ENCODE peak calls at places on chromosomes 16 and 17, in eight cellular contexts. One of them, this sample, is unnamed.

GRCh38 chr17:75271955-75272847 is 1.2 kb upstream of the MIF4GD start:
- DNase-seq in effector memory CD8-positive, alpha-beta T cell: no peak
- DNase-seq in smooth muscle cell of the brain vasculature: no peak
- DNase-seq in fibroblast of the conjunctiva: no peak
- DNase-seq in stimulated activated naive CD8-positive, alpha-beta T cell treated with anti-CD3 and anti-CD28 coated beads, Interleukin-15, Interleukin-2, amounts not matched to agents 100 U/mL and 50 U/mL, for 24 hours: peak
- DNase-seq in activated CD8-positive, alpha-beta memory T cell treated with anti-CD3 and anti-CD28 coated beads for 1 hour: no peak
- DNase-seq in neural progenitor cell: no peak
- DNase-seq in amygdala: no peak
- DNase-seq in this sample: no peak

GRCh38 chr17:46950997-46951621 is 27.9 kb downstream of the RPRML start:
- DNase-seq in effector memory CD8-positive, alpha-beta T cell: no peak
- DNase-seq in smooth muscle cell of the brain vasculature: no peak
- DNase-seq in fibroblast of the conjunctiva: no peak
- DNase-seq in stimulated activated naive CD8-positive, alpha-beta T cell treated with anti-CD3 and anti-CD28 coated beads, Interleukin-15, Interleukin-2, amounts not matched to agents 100 U/mL and 50 U/mL, for 24 hours: no peak
- DNase-seq in activated CD8-positive, alpha-beta memory T cell treated with anti-CD3 and anti-CD28 coated beads for 1 hour: no peak
- DNase-seq in neural progenitor cell: peak
- DNase-seq in amygdala: no peak
- DNase-seq in this sample: no peak

GRCh38 chr17:71472809-71473789 is 647.7 kb upstream of the SOX9 start:
- DNase-seq in effector memory CD8-positive, alpha-beta T cell: no peak
- DNase-seq in smooth muscle cell of the brain vasculature: peak
- DNase-seq in fibroblast of the conjunctiva: peak
- DNase-seq in stimulated activated naive CD8-positive, alpha-beta T cell treated with anti-CD3 and anti-CD28 coated beads, Interleukin-15, Interleukin-2, amounts not matched to agents 100 U/mL and 50 U/mL, for 24 hours: no peak
- DNase-seq in activated CD8-positive, alpha-beta memory T cell treated with anti-CD3 and anti-CD28 coated beads for 1 hour: no peak
- DNase-seq in neural progenitor cell: peak
- DNase-seq in amygdala: no peak
- DNase-seq in this sample: no peak

GRCh38 chr16:75701361-75701760 is at the start of gene DUXB:
- DNase-seq in effector memory CD8-positive, alpha-beta T cell: no peak
- DNase-seq in smooth muscle cell of the brain vasculature: no peak
- DNase-seq in fibroblast of the conjunctiva: no peak
- DNase-seq in stimulated activated naive CD8-positive, alpha-beta T cell treated with anti-CD3 and anti-CD28 coated beads, Interleukin-15, Interleukin-2, amounts not matched to agents 100 U/mL and 50 U/mL, for 24 hours: no peak
- DNase-seq in activated CD8-positive, alpha-beta memory T cell treated with anti-CD3 and anti-CD28 coated beads for 1 hour: no peak
- DNase-seq in neural progenitor cell: no peak
- DNase-seq in amygdala: no peak
- DNase-seq in this sample: no peak

GRCh38 chr16:53511084-53511402 is 8.0 kb upstream of the AKTIP start:
- DNase-seq in effector memory CD8-positive, alpha-beta T cell: no peak
- DNase-seq in smooth muscle cell of the brain vasculature: no peak
- DNase-seq in fibroblast of the conjunctiva: no peak
- DNase-seq in stimulated activated naive CD8-positive, alpha-beta T cell treated with anti-CD3 and anti-CD28 coated beads, Interleukin-15, Interleukin-2, amounts not matched to agents 100 U/mL and 50 U/mL, for 24 hours: no peak
- DNase-seq in activated CD8-positive, alpha-beta memory T cell treated with anti-CD3 and anti-CD28 coated beads for 1 hour: no peak
- DNase-seq in neural progenitor cell: no peak
- DNase-seq in amygdala: no peak
- DNase-seq in this sample: no peak

GRCh38 chr16:20175358-20175757 is 101.7 kb upstream of the GPR139 start:
- DNase-seq in effector memory CD8-positive, alpha-beta T cell: no peak
- DNase-seq in smooth muscle cell of the brain vasculature: no peak
- DNase-seq in fibroblast of the conjunctiva: no peak
- DNase-seq in stimulated activated naive CD8-positive, alpha-beta T cell treated with anti-CD3 and anti-CD28 coated beads, Interleukin-15, Interleukin-2, amounts not matched to agents 100 U/mL and 50 U/mL, for 24 hours: no peak
- DNase-seq in activated CD8-positive, alpha-beta memory T cell treated with anti-CD3 and anti-CD28 coated beads for 1 hour: no peak
- DNase-seq in neural progenitor cell: no peak
- DNase-seq in amygdala: no peak
- DNase-seq in this sample: no peak

GRCh38 chr17:81294512-81295030 is 536 bp downstream of the SLC38A10 start:
- DNase-seq in effector memory CD8-positive, alpha-beta T cell: no peak
- DNase-seq in smooth muscle cell of the brain vasculature: no peak
- DNase-seq in fibroblast of the conjunctiva: no peak
- DNase-seq in stimulated activated naive CD8-positive, alpha-beta T cell treated with anti-CD3 and anti-CD28 coated beads, Interleukin-15, Interleukin-2, amounts not matched to agents 100 U/mL and 50 U/mL, for 24 hours: peak
- DNase-seq in activated CD8-positive, alpha-beta memory T cell treated with anti-CD3 and anti-CD28 coated beads for 1 hour: no peak
- DNase-seq in neural progenitor cell: peak
- DNase-seq in amygdala: no peak
- DNase-seq in this sample: no peak

GRCh38 chr16:20647736-20648135 is 49.7 kb downstream of the ACSM1 start:
- DNase-seq in effector memory CD8-positive, alpha-beta T cell: no peak
- DNase-seq in smooth muscle cell of the brain vasculature: no peak
- DNase-seq in fibroblast of the conjunctiva: no peak
- DNase-seq in stimulated activated naive CD8-positive, alpha-beta T cell treated with anti-CD3 and anti-CD28 coated beads, Interleukin-15, Interleukin-2, amounts not matched to agents 100 U/mL and 50 U/mL, for 24 hours: no peak
- DNase-seq in activated CD8-positive, alpha-beta memory T cell treated with anti-CD3 and anti-CD28 coated beads for 1 hour: no peak
- DNase-seq in neural progenitor cell: peak
- DNase-seq in amygdala: no peak
- DNase-seq in this sample: no peak

GRCh38 chr16:23852794-23853562 is 17.2 kb downstream of the PRKCB start:
- DNase-seq in effector memory CD8-positive, alpha-beta T cell: no peak
- DNase-seq in smooth muscle cell of the brain vasculature: no peak
- DNase-seq in fibroblast of the conjunctiva: no peak
- DNase-seq in stimulated activated naive CD8-positive, alpha-beta T cell treated with anti-CD3 and anti-CD28 coated beads, Interleukin-15, Interleukin-2, amounts not matched to agents 100 U/mL and 50 U/mL, for 24 hours: no peak
- DNase-seq in activated CD8-positive, alpha-beta memory T cell treated with anti-CD3 and anti-CD28 coated beads for 1 hour: no peak
- DNase-seq in neural progenitor cell: no peak
- DNase-seq in amygdala: no peak
- DNase-seq in this sample: no peak

GRCh38 chr16:82609140-82609539 is 17.6 kb upstream of the CDH13 start:
- DNase-seq in effector memory CD8-positive, alpha-beta T cell: no peak
- DNase-seq in smooth muscle cell of the brain vasculature: no peak
- DNase-seq in fibroblast of the conjunctiva: no peak
- DNase-seq in stimulated activated naive CD8-positive, alpha-beta T cell treated with anti-CD3 and anti-CD28 coated beads, Interleukin-15, Interleukin-2, amounts not matched to agents 100 U/mL and 50 U/mL, for 24 hours: no peak
- DNase-seq in activated CD8-positive, alpha-beta memory T cell treated with anti-CD3 and anti-CD28 coated beads for 1 hour: no peak
- DNase-seq in neural progenitor cell: no peak
- DNase-seq in amygdala: no peak
- DNase-seq in this sample: no peak

GRCh38 chr16:81275064-81275532 is 36.6 kb downstream of the BCO1 start:
- DNase-seq in effector memory CD8-positive, alpha-beta T cell: no peak
- DNase-seq in smooth muscle cell of the brain vasculature: no peak
- DNase-seq in fibroblast of the conjunctiva: no peak
- DNase-seq in stimulated activated naive CD8-positive, alpha-beta T cell treated with anti-CD3 and anti-CD28 coated beads, Interleukin-15, Interleukin-2, amounts not matched to agents 100 U/mL and 50 U/mL, for 24 hours: no peak
- DNase-seq in activated CD8-positive, alpha-beta memory T cell treated with anti-CD3 and anti-CD28 coated beads for 1 hour: no peak
- DNase-seq in neural progenitor cell: no peak
- DNase-seq in amygdala: no peak
- DNase-seq in this sample: no peak

GRCh38 chr17:68004201-68004600 is 7.9 kb upstream of the C17orf58 start:
- DNase-seq in effector memory CD8-positive, alpha-beta T cell: no peak
- DNase-seq in smooth muscle cell of the brain vasculature: no peak
- DNase-seq in fibroblast of the conjunctiva: no peak
- DNase-seq in stimulated activated naive CD8-positive, alpha-beta T cell treated with anti-CD3 and anti-CD28 coated beads, Interleukin-15, Interleukin-2, amounts not matched to agents 100 U/mL and 50 U/mL, for 24 hours: no peak
- DNase-seq in activated CD8-positive, alpha-beta memory T cell treated with anti-CD3 and anti-CD28 coated beads for 1 hour: no peak
- DNase-seq in neural progenitor cell: no peak
- DNase-seq in amygdala: no peak
- DNase-seq in this sample: no peak

GRCh38 chr17:73342057-73342522 is 30.3 kb upstream of the CDC42EP4 start:
- DNase-seq in effector memory CD8-positive, alpha-beta T cell: no peak
- DNase-seq in smooth muscle cell of the brain vasculature: no peak
- DNase-seq in fibroblast of the conjunctiva: peak
- DNase-seq in stimulated activated naive CD8-positive, alpha-beta T cell treated with anti-CD3 and anti-CD28 coated beads, Interleukin-15, Interleukin-2, amounts not matched to agents 100 U/mL and 50 U/mL, for 24 hours: no peak
- DNase-seq in activated CD8-positive, alpha-beta memory T cell treated with anti-CD3 and anti-CD28 coated beads for 1 hour: no peak
- DNase-seq in neural progenitor cell: peak
- DNase-seq in amygdala: peak
- DNase-seq in this sample: no peak

GRCh38 chr17:30957741-30958140 is 13.1 kb upstream of the RNF135 start:
- DNase-seq in effector memory CD8-positive, alpha-beta T cell: no peak
- DNase-seq in smooth muscle cell of the brain vasculature: no peak
- DNase-seq in fibroblast of the conjunctiva: no peak
- DNase-seq in stimulated activated naive CD8-positive, alpha-beta T cell treated with anti-CD3 and anti-CD28 coated beads, Interleukin-15, Interleukin-2, amounts not matched to agents 100 U/mL and 50 U/mL, for 24 hours: no peak
- DNase-seq in activated CD8-positive, alpha-beta memory T cell treated with anti-CD3 and anti-CD28 coated beads for 1 hour: no peak
- DNase-seq in neural progenitor cell: no peak
- DNase-seq in amygdala: no peak
- DNase-seq in this sample: no peak

GRCh38 chr16:56547949-56548567 is 16.8 kb upstream of the MT4 start:
- DNase-seq in effector memory CD8-positive, alpha-beta T cell: no peak
- DNase-seq in smooth muscle cell of the brain vasculature: no peak
- DNase-seq in fibroblast of the conjunctiva: no peak
- DNase-seq in stimulated activated naive CD8-positive, alpha-beta T cell treated with anti-CD3 and anti-CD28 coated beads, Interleukin-15, Interleukin-2, amounts not matched to agents 100 U/mL and 50 U/mL, for 24 hours: no peak
- DNase-seq in activated CD8-positive, alpha-beta memory T cell treated with anti-CD3 and anti-CD28 coated beads for 1 hour: no peak
- DNase-seq in neural progenitor cell: no peak
- DNase-seq in amygdala: no peak
- DNase-seq in this sample: no peak

GRCh38 chr16:28309811-28310311 is 17.5 kb downstream of the SBK1 start:
- DNase-seq in effector memory CD8-positive, alpha-beta T cell: peak
- DNase-seq in smooth muscle cell of the brain vasculature: no peak
- DNase-seq in fibroblast of the conjunctiva: no peak
- DNase-seq in stimulated activated naive CD8-positive, alpha-beta T cell treated with anti-CD3 and anti-CD28 coated beads, Interleukin-15, Interleukin-2, amounts not matched to agents 100 U/mL and 50 U/mL, for 24 hours: peak
- DNase-seq in activated CD8-positive, alpha-beta memory T cell treated with anti-CD3 and anti-CD28 coated beads for 1 hour: peak
- DNase-seq in neural progenitor cell: no peak
- DNase-seq in amygdala: no peak
- DNase-seq in this sample: peak

GRCh38 chr17:82338858-82339633 is 5.5 kb upstream of the SECTM1 start:
- DNase-seq in effector memory CD8-positive, alpha-beta T cell: no peak
- DNase-seq in smooth muscle cell of the brain vasculature: no peak
- DNase-seq in fibroblast of the conjunctiva: peak
- DNase-seq in stimulated activated naive CD8-positive, alpha-beta T cell treated with anti-CD3 and anti-CD28 coated beads, Interleukin-15, Interleukin-2, amounts not matched to agents 100 U/mL and 50 U/mL, for 24 hours: no peak
- DNase-seq in activated CD8-positive, alpha-beta memory T cell treated with anti-CD3 and anti-CD28 coated beads for 1 hour: no peak
- DNase-seq in neural progenitor cell: peak
- DNase-seq in amygdala: no peak
- DNase-seq in this sample: no peak

GRCh38 chr17:9907883-9908648 is 3.0 kb upstream of the RCVRN start:
- DNase-seq in effector memory CD8-positive, alpha-beta T cell: no peak
- DNase-seq in smooth muscle cell of the brain vasculature: peak
- DNase-seq in fibroblast of the conjunctiva: no peak
- DNase-seq in stimulated activated naive CD8-positive, alpha-beta T cell treated with anti-CD3 and anti-CD28 coated beads, Interleukin-15, Interleukin-2, amounts not matched to agents 100 U/mL and 50 U/mL, for 24 hours: no peak
- DNase-seq in activated CD8-positive, alpha-beta memory T cell treated with anti-CD3 and anti-CD28 coated beads for 1 hour: no peak
- DNase-seq in neural progenitor cell: no peak
- DNase-seq in amygdala: no peak
- DNase-seq in this sample: no peak

GRCh38 chr17:53588317-53588716 is 234.4 kb upstream of the KIF2B start:
- DNase-seq in effector memory CD8-positive, alpha-beta T cell: no peak
- DNase-seq in smooth muscle cell of the brain vasculature: no peak
- DNase-seq in fibroblast of the conjunctiva: no peak
- DNase-seq in stimulated activated naive CD8-positive, alpha-beta T cell treated with anti-CD3 and anti-CD28 coated beads, Interleukin-15, Interleukin-2, amounts not matched to agents 100 U/mL and 50 U/mL, for 24 hours: no peak
- DNase-seq in activated CD8-positive, alpha-beta memory T cell treated with anti-CD3 and anti-CD28 coated beads for 1 hour: no peak
- DNase-seq in neural progenitor cell: no peak
- DNase-seq in amygdala: no peak
- DNase-seq in this sample: no peak

GRCh38 chr17:66466933-66467367 is 164.5 kb downstream of the PRKCA start:
- DNase-seq in effector memory CD8-positive, alpha-beta T cell: no peak
- DNase-seq in smooth muscle cell of the brain vasculature: peak
- DNase-seq in fibroblast of the conjunctiva: peak
- DNase-seq in stimulated activated naive CD8-positive, alpha-beta T cell treated with anti-CD3 and anti-CD28 coated beads, Interleukin-15, Interleukin-2, amounts not matched to agents 100 U/mL and 50 U/mL, for 24 hours: peak
- DNase-seq in activated CD8-positive, alpha-beta memory T cell treated with anti-CD3 and anti-CD28 coated beads for 1 hour: no peak
- DNase-seq in neural progenitor cell: no peak
- DNase-seq in amygdala: no peak
- DNase-seq in this sample: no peak

This sample was measured in natural killer cell treated with Interleukin-12 subunit alpha and Interleukin-12 subunit beta and Interleukin-15 and Interleukin-18, amount 100 ng/mL, for 72 hours.